ENCODE peak calls at places on chromosomes 2 and 18, in ten cellular contexts. C is stimulated activated CD8-positive, alpha-beta memory T cell treated with anti-CD3 and anti-CD28 coated beads, Interleukin-4, amount 100 ng/mL, for 1 hour; V is DMS 273 treated with DMSO at 0.1 percent for 48 hours; K is H7; F is H54; J is CD8-positive, alpha-beta T cell; G is thoracic aorta; Z is upper lobe of right lung; R is adrenal gland; Y is AG10803. H is an unnamed sample.

GRCh38 chr2:205716126-205716525 is 33.8 kb downstream of the NRP2 start:
- DNase-seq in C (no peak), V (no peak), K (peak), F (no peak), J (no peak), G (no peak), Z (no peak), R (no peak), Y (no peak), H (no peak)

GRCh38 chr2:74429487-74430451 is 8.2 kb downstream of the WDR54 start:
- DNase-seq in C (no peak), V (no peak), K (no peak), F (no peak), J (no peak), G (no peak), Z (peak), R (no peak), Y (no peak), H (no peak)

GRCh38 chr2:217993817-217994459 is 8.9 kb downstream of the TNS1 start:
- DNase-seq in C (no peak), V (no peak), K (peak), F (peak), J (peak), G (no peak), Z (peak), R (peak), Y (no peak), H (peak)

GRCh38 chr2:41736105-41736567 is 311.7 kb upstream of the PKDCC start:
- DNase-seq in C (no peak), V (peak), K (no peak), F (no peak), J (no peak), G (no peak), Z (no peak), R (no peak), Y (peak), H (no peak)

GRCh38 chr2:99821572-99822369 is 320.6 kb downstream of the AFF3 start:
- DNase-seq in C (no peak), V (no peak), K (no peak), F (peak), J (no peak), G (no peak), Z (no peak), R (no peak), Y (peak), H (no peak)

GRCh38 chr18:49784427-49785185 is 28.7 kb downstream of the ACAA2 start:
- DNase-seq in C (no peak), V (no peak), K (no peak), F (no peak), J (no peak), G (no peak), Z (no peak), R (no peak), Y (peak), H (no peak)

GRCh38 chr2:120596191-120596781 is 139.4 kb upstream of the GLI2 start:
- DNase-seq in C (no peak), V (no peak), K (no peak), F (no peak), J (no peak), G (no peak), Z (peak), R (no peak), Y (peak), H (no peak)

GRCh38 chr2:20451346-20451745 is 4.5 kb downstream of the RHOB start:
- DNase-seq in C (no peak), V (no peak), K (no peak), F (no peak), J (no peak), G (no peak), Z (no peak), R (peak), Y (no peak), H (no peak)

GRCh38 chr18:55841314-55841713 is 253.3 kb upstream of the TCF4 start:
- DNase-seq in C (no peak), V (no peak), K (no peak), F (no peak), J (no peak), G (no peak), Z (no peak), R (no peak), Y (peak), H (no peak)

GRCh38 chr2:205972113-205972512 is 113.9 kb downstream of the INO80D start:
- DNase-seq in C (no peak), V (no peak), K (no peak), F (no peak), J (no peak), G (no peak), Z (no peak), R (peak), Y (no peak), H (no peak)

GRCh38 chr2:231614559-231615057 is 21.9 kb downstream of the TEX44 start:
- DNase-seq in C (no peak), V (no peak), K (no peak), F (no peak), J (peak), G (no peak), Z (peak), R (no peak), Y (no peak), H (peak)

GRCh38 chr18:76380791-76381405 is 114.1 kb downstream of the ZNF516 start:
- DNase-seq in C (no peak), V (no peak), K (peak), F (peak), J (no peak), G (no peak), Z (no peak), R (peak), Y (no peak), H (no peak)

GRCh38 chr2:231684314-231685223 is 23.8 kb upstream of the PTMA start:
- DNase-seq in C (no peak), V (peak), K (peak), F (no peak), J (no peak), G (no peak), Z (no peak), R (no peak), Y (no peak), H (no peak)

GRCh38 chr2:29518988-29519925 is 402.1 kb downstream of the ALK start:
- DNase-seq in C (no peak), V (no peak), K (no peak), F (no peak), J (no peak), G (no peak), Z (no peak), R (no peak), Y (peak), H (no peak)

GRCh38 chr2:17303054-17303453 is 215.2 kb downstream of the RAD51AP2 start:
- DNase-seq in C (no peak), V (no peak), K (no peak), F (no peak), J (no peak), G (no peak), Z (no peak), R (no peak), Y (peak), H (no peak)

GRCh38 chr2:102226612-102227351 is 40.0 kb downstream of the IL1RL2 start:
- DNase-seq in C (no peak), V (no peak), K (no peak), F (no peak), J (no peak), G (no peak), Z (no peak), R (no peak), Y (peak), H (no peak)

GRCh38 chr18:58991127-58991798 is 126.6 kb downstream of the ZNF532 start:
- DNase-seq in C (no peak), V (no peak), K (no peak), F (no peak), J (no peak), G (no peak), Z (no peak), R (no peak), Y (no peak), H (no peak)

GRCh38 chr2:128715360-128715759 is 396.7 kb upstream of the HS6ST1 start:
- DNase-seq in C (no peak), V (no peak), K (no peak), F (no peak), J (no peak), G (no peak), Z (no peak), R (peak), Y (no peak), H (no peak)

GRCh38 chr18:8084160-8084559 is 517.0 kb downstream of the PTPRM start:
- DNase-seq in C (no peak), V (no peak), K (peak), F (peak), J (no peak), G (no peak), Z (no peak), R (peak), Y (peak), H (no peak)

GRCh38 chr2:96143231-96143847 is 1.9 kb downstream of the DUSP2 start:
- DNase-seq in C (no peak), V (no peak), K (no peak), F (no peak), J (peak), G (no peak), Z (no peak), R (no peak), Y (no peak), H (peak)

GRCh38 chr18:76943542-76944339 is 121.4 kb downstream of the ZNF236 start:
- DNase-seq in C (no peak), V (no peak), K (no peak), F (no peak), J (no peak), G (no peak), Z (peak), R (no peak), Y (peak), H (no peak)

GRCh38 chr18:59172664-59173249 is 33.1 kb downstream of the SEC11C start:
- DNase-seq in C (no peak), V (peak), K (no peak), F (no peak), J (no peak), G (no peak), Z (no peak), R (no peak), Y (no peak), H (no peak)

GRCh38 chr2:166163775-166164174 is 36.0 kb upstream of the SCN1A start:
- DNase-seq in C (no peak), V (no peak), K (no peak), F (no peak), J (no peak), G (no peak), Z (no peak), R (no peak), Y (no peak), H (no peak)

GRCh38 chr18:47149457-47150028 is 757 bp downstream of the HDHD2 start:
- DNase-seq in C (no peak), V (no peak), K (peak), F (no peak), J (no peak), G (no peak), Z (no peak), R (no peak), Y (no peak), H (no peak)

GRCh38 chr2:177679611-177680530 is 287.3 kb downstream of the AGPS start:
- DNase-seq in C (no peak), V (no peak), K (no peak), F (no peak), J (no peak), G (no peak), Z (no peak), R (no peak), Y (no peak), H (no peak)

H was measured in activated B cell treated with CpG ODN at 0.5 μM for 24 hours.